ENCODE peak calls at places on chromosome 13, in five cellular contexts. K, J, T, N and A are unnamed samples.

GRCh38 chr13:60887711-60888110 is 490.7 kb downstream of the TDRD3 start:
- DNase-seq in K (no peak), N (no peak), T (no peak), J (no peak), A (no peak)

GRCh38 chr13:29362849-29363604 is 232.5 kb downstream of the SLC7A1 start:
- DNase-seq in T (peak), K (no peak), N (peak), J (peak), A (peak)

GRCh38 chr13:26074706-26075105 is 22.9 kb upstream of the SHISA2 start:
- DNase-seq in J (peak), K (no peak), T (no peak), N (peak), A (peak)

GRCh38 chr13:92602560-92602959 is 624.0 kb upstream of the GPC6 start:
- DNase-seq in K (no peak), N (peak), J (no peak), T (no peak), A (peak)

GRCh38 chr13:97880298-97880675 is 73.2 kb upstream of the IPO5 start:
- DNase-seq in J (no peak), K (no peak), N (no peak), T (no peak), A (no peak)

GRCh38 chr13:102710261-102710679 is 15.4 kb upstream of the METTL21C start:
- DNase-seq in J (peak), N (peak), K (no peak), T (no peak), A (no peak)

GRCh38 chr13:105616313-105617075 is 919.0 kb downstream of the EFNB2 start:
- DNase-seq in K (no peak), N (peak), T (no peak), J (no peak), A (no peak)

GRCh38 chr13:73991384-73991783 is 142.8 kb downstream of the KLF12 start:
- DNase-seq in K (no peak), N (no peak), T (no peak), J (no peak), A (no peak)

GRCh38 chr13:71758823-71759222 is 108.2 kb downstream of the DACH1 start:
- DNase-seq in T (no peak), N (no peak), K (no peak), J (no peak), A (no peak)

GRCh38 chr13:100566543-100566942 is 22.0 kb downstream of the GGACT start:
- DNase-seq in J (peak), T (no peak), K (no peak), N (peak), A (no peak)

GRCh38 chr13:88958821-88959220 is 1287.7 kb downstream of the SLITRK5 start:
- DNase-seq in T (no peak), N (no peak), K (no peak), J (no peak), A (no peak)

GRCh38 chr13:106794131-106794530 is 226.2 kb upstream of the ARGLU1 start:
- DNase-seq in K (no peak), J (no peak), N (no peak), T (no peak), A (no peak)

GRCh38 chr13:29703421-29703820 is 107.9 kb upstream of the SLC7A1 start:
- DNase-seq in T (no peak), K (no peak), J (no peak), N (no peak), A (no peak)

GRCh38 chr13:29999492-30000372 is 149.3 kb upstream of the UBL3 start:
- DNase-seq in N (no peak), J (no peak), K (no peak), T (no peak), A (no peak)

GRCh38 chr13:96804186-96804585 is 190.1 kb downstream of the OXGR1 start:
- DNase-seq in J (no peak), T (no peak), N (no peak), K (no peak), A (no peak)

GRCh38 chr13:87333599-87333998 is 337.6 kb upstream of the SLITRK5 start:
- DNase-seq in T (no peak), N (no peak), K (no peak), J (no peak), A (no peak)

GRCh38 chr13:70518081-70518480 is 409.8 kb upstream of the KLHL1 start:
- DNase-seq in T (no peak), J (no peak), K (no peak), N (no peak), A (no peak)

GRCh38 chr13:99984134-99984462 is 2.5 kb downstream of the ZIC2 start:
- DNase-seq in J (no peak), K (no peak), T (no peak), N (no peak), A (no peak)

GRCh38 chr13:46297338-46297737 is 85.6 kb downstream of the LRRC63 start:
- DNase-seq in K (no peak), N (peak), J (peak), T (no peak), A (peak)

GRCh38 chr13:23421596-23421995 is 11.9 kb downstream of the SACS start:
- DNase-seq in J (no peak), K (no peak), N (no peak), T (no peak), A (no peak)

GRCh38 chr13:110301606-110302131 is 5.3 kb downstream of the COL4A1 start:
- DNase-seq in K (no peak), J (peak), N (peak), T (no peak), A (peak)

DNA sequence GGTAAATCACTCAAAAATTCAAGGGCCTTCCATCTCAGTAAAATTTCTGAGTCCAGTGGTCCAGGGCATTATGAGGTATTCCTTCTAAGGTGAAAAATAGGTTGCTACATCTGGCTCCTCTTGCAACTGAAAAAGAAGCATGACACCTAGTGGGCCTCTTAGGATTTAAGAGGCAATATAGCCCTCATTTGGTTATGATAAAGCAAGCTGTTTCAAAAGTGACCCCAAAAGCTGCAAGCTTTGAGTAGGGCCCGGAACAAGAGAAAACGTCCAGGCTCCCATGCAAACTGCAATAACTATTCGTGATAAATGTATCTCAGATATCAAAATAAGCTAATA is 1910.2 kb upstream of the PRR20A start:
- DNase-seq in N (no peak), T (no peak), J (no peak), K (no peak), A (no peak)
- H3K27ac ChIP-seq in N (no peak), T (no peak), J (no peak), K (no peak), A (no peak)

DNA sequence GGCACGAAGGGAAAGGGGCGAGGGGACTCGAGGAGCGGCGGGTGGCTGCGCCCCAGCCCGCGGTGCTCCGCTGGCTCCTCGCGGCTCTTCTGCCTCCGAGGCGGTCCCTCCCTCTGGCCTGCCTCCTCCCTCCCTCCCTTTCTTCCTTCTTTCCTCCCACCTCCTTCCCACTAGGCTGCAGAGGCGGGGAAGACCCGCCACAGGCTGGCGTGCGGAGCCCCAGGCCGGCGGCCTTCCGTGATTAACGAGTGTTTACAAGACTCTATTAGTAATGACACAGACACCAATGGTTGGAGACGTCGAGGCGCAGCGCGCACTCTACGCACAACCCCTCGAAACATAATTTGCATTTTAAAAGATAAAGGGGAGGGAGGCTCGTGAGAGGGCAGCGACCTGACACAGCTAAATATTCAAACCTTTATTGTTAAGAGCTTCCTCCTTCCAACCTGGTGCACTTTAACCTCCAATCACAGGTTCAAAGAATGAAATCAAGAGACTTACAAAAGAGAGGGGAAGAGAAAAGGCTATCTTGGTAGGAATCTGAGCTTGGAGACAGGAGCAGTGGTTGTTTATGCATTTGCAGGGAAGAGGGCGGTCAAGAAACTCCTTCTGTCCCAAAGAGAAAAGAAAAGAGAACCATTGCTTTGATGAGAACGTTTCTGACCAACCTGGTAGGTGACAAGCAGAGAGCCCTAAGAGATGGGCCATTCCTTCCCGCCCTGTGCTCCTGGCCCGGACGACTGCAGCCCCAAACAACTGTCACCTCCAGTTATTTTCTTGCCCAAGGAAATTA is at the start of gene CDX2:
- DNase-seq in T (peak), N (no peak), K (no peak), J (no peak), A (no peak)
- H3K4me3 ChIP-seq in T (peak), N (no peak), K (no peak), J (no peak), A (no peak)

GRCh38 chr13:113046066-113046882 is 59.3 kb upstream of the F7 start:
- DNase-seq in T (no peak), J (no peak), N (no peak), K (no peak), A (no peak)
- H3K27ac ChIP-seq in T (no peak), J (no peak), N (no peak), K (no peak), A (no peak)

GRCh38 chr13:40272776-40273139 is 393.7 kb downstream of the FOXO1 start:
- DNase-seq in J (peak), K (no peak), T (no peak), N (peak), A (peak)

GRCh38 chr13:40273173-40274000 is 393.1 kb downstream of the FOXO1 start:
- DNase-seq in N (no peak), T (no peak), J (no peak), K (no peak), A (no peak)

GRCh38 chr13:40271931-40272775 is 394.3 kb downstream of the FOXO1 start:
- DNase-seq in T (no peak), K (no peak), J (peak), N (peak), A (peak)

GRCh38 chr13:40269086-40269485 is 397.4 kb downstream of the FOXO1 start:
- DNase-seq in K (no peak), N (no peak), T (no peak), J (no peak), A (no peak)

DNA sequence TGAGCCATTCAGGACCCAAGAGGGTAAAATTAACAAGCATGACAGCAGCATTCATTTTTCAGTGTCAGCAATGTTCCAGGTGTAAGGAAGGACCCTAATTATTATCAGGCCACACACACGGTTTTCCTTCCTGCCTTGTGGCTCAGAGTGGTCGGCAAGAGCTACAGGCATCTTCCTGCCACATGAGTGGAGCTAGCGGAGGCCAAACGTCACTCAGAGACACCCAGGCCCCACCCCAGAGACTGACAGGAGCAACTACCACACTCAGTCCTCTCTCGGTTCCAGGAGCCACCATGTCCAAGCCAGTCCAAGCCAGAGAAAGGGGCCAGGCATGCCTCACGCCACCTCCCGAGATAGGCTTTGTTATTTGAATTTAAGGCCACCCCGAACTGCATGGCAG is 394.9 kb downstream of the FOXO1 start:
- DNase-seq in T (no peak), N (no peak), J (no peak), K (no peak), A (no peak)
- H3K4me3 ChIP-seq in T (no peak), N (no peak), J (peak), K (no peak), A (no peak)

DNA sequence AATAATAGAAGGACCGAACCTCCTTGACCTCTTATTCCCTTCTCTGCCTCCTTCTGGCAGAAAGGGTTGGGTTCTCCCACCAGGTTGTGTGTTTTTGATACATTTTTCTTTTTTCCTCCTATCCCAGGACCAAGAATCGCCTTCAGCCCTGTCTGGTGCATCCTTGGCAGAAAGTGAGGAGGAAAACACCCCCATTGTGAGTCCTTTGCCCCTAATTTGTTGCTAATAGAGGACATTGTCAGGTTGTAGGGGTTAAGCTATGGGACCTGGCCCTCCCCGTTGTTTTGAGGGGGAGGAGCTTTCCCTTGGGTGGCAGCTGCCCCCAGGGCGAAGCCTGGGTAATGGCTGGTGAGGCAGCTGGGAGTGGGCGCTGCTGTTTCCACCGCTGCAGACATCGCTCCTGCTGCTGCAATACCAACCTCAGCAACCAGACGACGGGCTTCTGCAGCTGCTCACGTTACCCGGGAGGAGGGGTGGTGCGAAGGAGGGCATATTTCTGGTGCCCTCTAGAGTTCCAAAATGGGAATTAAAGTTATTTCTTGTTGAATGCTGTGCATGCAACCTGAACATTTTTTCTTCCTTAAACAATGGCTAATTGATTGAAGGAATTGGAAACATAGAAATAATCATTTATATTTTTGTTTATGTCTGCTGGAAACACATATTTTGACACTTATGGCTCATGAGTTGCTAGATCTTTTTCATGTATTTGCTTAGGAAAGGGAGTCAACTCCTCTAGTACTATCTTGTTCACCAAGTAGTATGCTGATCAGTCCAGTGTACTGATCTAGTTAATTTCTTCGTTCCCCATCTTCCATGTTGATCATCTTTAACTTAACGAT is 1.5 kb downstream of the ZMYM2 start:
- DNase-seq in K (peak), J (peak), T (peak), N (peak), A (peak)
- H3K27ac ChIP-seq in K (peak), J (peak), T (peak), N (peak), A (peak)

GRCh38 chr13:31767175-31767900 is 28.0 kb downstream of the RXFP2 start:
- DNase-seq in T (no peak), J (peak), N (peak), K (peak), A (peak)
- H3K4me3 ChIP-seq in T (no peak), J (peak), N (no peak), K (no peak), A (no peak)

GRCh38 chr13:36997716-36998427 is 1.3 kb downstream of the ALG5 start:
- DNase-seq in N (peak), K (no peak), J (peak), T (no peak), A (no peak)
- H3K27ac ChIP-seq in N (peak), K (no peak), J (peak), T (peak), A (peak)